ENCODE peak calls at places on chromosomes 11 and 22, in nine cellular contexts. N is fibroblast of villous mesenchyme, H is tibial nerve, B is RWPE2, L is left lung, O is K562, Y is mesenchymal stem cell, T is right lobe of liver, C is H7. S is an unnamed sample.

GRCh38 chr11:128862913-128863660 is 4.0 kb downstream of the KCNJ1 start:
- DNase-seq in Y (peak), B (no peak), O (no peak), T (no peak), L (no peak), C (no peak), N (peak), H (no peak), S (no peak)

GRCh38 chr22:43867839-43868652 is 5.7 kb upstream of the SULT4A1 start:
- DNase-seq in Y (peak), N (peak), H (peak), C (peak), L (no peak), B (no peak), O (peak), T (peak), S (no peak)

GRCh38 chr11:74123008-74123448 is 47.8 kb downstream of the C2CD3 start:
- DNase-seq in C (no peak), L (no peak), T (no peak), O (no peak), N (no peak), H (peak), B (no peak), Y (no peak), S (no peak)

GRCh38 chr11:11346249-11346648 is 6.8 kb downstream of the CSNK2A3 start:
- DNase-seq in L (no peak), T (no peak), O (no peak), Y (no peak), N (no peak), H (no peak), B (no peak), C (no peak), S (no peak)

GRCh38 chr11:69791266-69791665 is 16.1 kb upstream of the FGF4 start:
- DNase-seq in N (peak), H (no peak), O (no peak), C (no peak), L (peak), B (peak), Y (peak), T (no peak), S (no peak)

GRCh38 chr11:99020324-99021225 is at the start of gene CNTN5:
- DNase-seq in N (no peak), L (peak), C (peak), O (peak), T (no peak), B (peak), Y (peak), H (peak), S (peak)

GRCh38 chr22:47332246-47332980 is 570.0 kb downstream of the TBC1D22A start:
- DNase-seq in H (no peak), Y (no peak), C (no peak), L (peak), B (no peak), T (no peak), N (no peak), O (no peak), S (no peak)

GRCh38 chr11:72606362-72607100 is 67.7 kb downstream of the PDE2A start:
- DNase-seq in Y (no peak), L (no peak), C (no peak), B (no peak), H (no peak), T (no peak), N (no peak), O (no peak), S (no peak)

GRCh38 chr22:27545071-27545470 is 256.5 kb downstream of the MN1 start:
- DNase-seq in L (no peak), N (no peak), O (no peak), Y (no peak), T (no peak), C (no peak), H (no peak), B (no peak), S (no peak)

GRCh38 chr11:48017105-48017874 is 36.9 kb downstream of the PTPRJ start:
- DNase-seq in O (no peak), B (no peak), Y (no peak), H (no peak), C (no peak), T (no peak), N (no peak), L (no peak), S (no peak)

GRCh38 chr11:75239551-75240290 is 853 bp upstream of the TPBGL start:
- DNase-seq in C (peak), H (no peak), T (no peak), B (no peak), L (no peak), O (no peak), N (no peak), Y (no peak), S (peak)
- H3K4me3 ChIP-seq in C (peak), H (no peak), T (no peak), B (no peak), L (no peak), O (no peak), N (no peak), Y (no peak), S (no peak)

GRCh38 chr11:66844496-66845142 is 1.4 kb downstream of the RCE1 start:
- DNase-seq in B (no peak), C (peak), T (peak), N (no peak), L (peak), O (no peak), H (no peak), Y (no peak), S (no peak)
- H3K4me3 ChIP-seq in B (peak), C (no peak), T (no peak), N (peak), L (peak), O (peak), H (peak), Y (peak), S (peak)

DNA sequence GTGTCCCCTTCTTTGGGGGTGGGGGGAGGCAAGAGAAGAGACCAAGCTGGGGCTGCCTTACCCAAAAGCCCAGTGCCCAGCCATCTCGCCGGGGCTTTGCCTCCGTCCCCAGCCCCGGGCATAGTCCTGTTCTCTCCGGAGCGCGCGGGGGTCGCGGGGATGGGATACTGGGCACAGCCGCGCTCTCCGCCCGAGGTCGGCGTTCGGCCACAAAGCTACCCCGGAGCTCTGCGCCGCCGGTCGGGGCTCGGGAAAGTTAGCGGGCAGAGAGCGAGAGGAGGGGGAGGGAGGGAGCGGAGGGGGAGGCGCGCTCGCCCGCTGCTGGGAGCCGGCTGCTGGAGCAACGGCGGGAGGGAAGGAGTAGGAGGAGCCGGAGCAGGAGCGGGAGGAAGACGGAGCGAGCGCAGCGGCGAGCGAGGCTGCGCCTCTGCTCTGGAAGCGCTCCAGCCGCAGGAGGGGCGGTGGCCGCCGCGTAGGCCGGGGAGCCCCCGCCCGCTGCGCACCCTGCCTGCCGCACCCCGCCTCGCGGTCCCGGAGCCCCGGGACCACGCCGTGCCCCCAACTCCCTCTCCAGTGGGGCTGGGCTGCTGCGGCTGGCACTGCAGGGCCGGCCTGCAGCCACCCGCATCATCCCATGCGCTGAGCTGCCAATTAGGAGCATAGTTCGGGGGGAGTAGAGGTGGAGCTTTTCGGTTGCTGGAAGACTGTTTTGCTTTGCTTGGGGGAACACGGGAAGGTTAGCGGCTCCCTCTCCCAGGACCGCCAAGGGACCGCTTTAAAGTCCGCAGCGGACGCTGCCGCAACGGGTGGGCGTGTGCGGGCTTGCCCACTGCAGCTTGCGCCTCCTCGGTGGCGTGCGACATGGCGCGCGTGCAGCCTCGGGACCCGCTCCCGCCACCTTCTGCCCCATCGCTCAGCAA is at the start of gene SCN4B:
- DNase-seq in T (no peak), O (peak), L (peak), Y (peak), H (no peak), C (peak), B (no peak), N (peak), S (no peak)
- H3K4me3 ChIP-seq in T (peak), O (no peak), L (peak), Y (peak), H (peak), C (peak), B (peak), N (peak), S (peak)

GRCh38 chr11:104916442-104916841 is 18.2 kb upstream of the CASP12 start:
- DNase-seq in C (no peak), H (no peak), B (no peak), Y (peak), O (no peak), N (no peak), L (no peak), T (no peak), S (no peak)
- H3K4me3 ChIP-seq in C (no peak), H (peak), B (no peak), Y (no peak), O (no peak), N (no peak), L (peak), T (no peak), S (no peak)

DNA sequence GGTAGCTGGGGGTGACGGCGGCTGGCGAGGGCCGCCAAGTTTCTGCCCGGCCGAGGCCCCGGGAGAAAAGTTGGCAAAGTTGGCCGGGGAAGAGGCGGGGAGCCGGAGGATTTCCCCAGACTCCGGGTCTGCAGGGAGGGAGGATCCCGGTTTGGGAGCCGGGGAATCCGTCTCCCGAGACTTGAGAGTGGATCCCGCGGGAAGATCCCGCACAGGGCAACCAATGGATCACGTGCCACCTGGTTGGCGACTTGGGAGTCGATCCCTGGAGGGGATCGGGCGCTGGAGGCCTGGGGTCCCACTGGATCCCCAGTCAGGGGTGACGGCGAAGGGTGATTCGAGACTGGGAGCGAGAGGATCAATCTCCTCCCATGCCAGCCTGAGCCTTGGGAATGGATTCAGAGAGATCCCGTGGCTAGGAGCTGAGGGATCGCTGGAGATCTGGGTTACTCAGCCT is 349 bp downstream of the KIAA1671 start:
- DNase-seq in C (peak), B (peak), O (no peak), H (peak), Y (peak), L (no peak), T (peak), N (peak), S (no peak)
- H3K4me3 ChIP-seq in C (peak), B (peak), O (peak), H (peak), Y (peak), L (peak), T (peak), N (peak), S (peak)

DNA sequence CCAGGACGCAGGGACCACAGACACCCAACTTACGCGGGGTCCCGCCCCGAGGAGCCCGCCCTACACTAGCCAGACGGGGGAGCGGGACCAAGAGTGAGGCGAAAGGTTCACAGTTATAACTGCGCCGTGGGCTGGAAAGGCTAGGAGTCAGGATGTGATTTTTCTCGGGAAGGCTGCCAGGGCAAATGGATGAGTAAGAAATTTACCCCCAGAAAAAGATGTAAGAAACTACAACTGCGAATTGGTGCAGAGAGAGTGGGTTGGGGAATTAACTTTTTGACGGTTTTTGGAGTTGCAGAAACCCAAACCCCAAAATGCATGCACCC is 1.3 kb downstream of the TSPAN18 start:
- DNase-seq in B (no peak), O (no peak), C (no peak), H (no peak), T (no peak), Y (no peak), N (no peak), L (no peak), S (no peak)
- H3K4me3 ChIP-seq in B (peak), O (no peak), C (peak), H (peak), T (peak), Y (peak), N (peak), L (peak), S (peak)

GRCh38 chr11:114261791-114262190 is 34.4 kb upstream of the NNMT start:
- DNase-seq in C (no peak), L (no peak), T (no peak), H (no peak), B (no peak), O (no peak), Y (no peak), N (no peak), S (no peak)

GRCh38 chr11:114259124-114259526 is 37.1 kb upstream of the NNMT start:
- DNase-seq in C (peak), L (no peak), H (peak), N (no peak), B (no peak), Y (no peak), T (peak), O (no peak), S (no peak)

GRCh38 chr11:114259551-114259983 is 36.6 kb upstream of the NNMT start:
- DNase-seq in L (no peak), H (no peak), Y (no peak), O (no peak), T (no peak), B (no peak), C (no peak), N (no peak), S (no peak)

GRCh38 chr11:114260077-114260476 is 36.1 kb upstream of the NNMT start:
- DNase-seq in L (no peak), T (no peak), B (no peak), N (no peak), Y (no peak), O (no peak), H (no peak), C (no peak), S (no peak)

GRCh38 chr11:114260483-114260882 is 35.7 kb upstream of the NNMT start:
- DNase-seq in L (no peak), N (no peak), B (no peak), C (no peak), Y (no peak), H (no peak), O (no peak), T (no peak), S (no peak)
- H3K4me3 ChIP-seq in L (no peak), N (no peak), B (no peak), C (no peak), Y (no peak), H (peak), O (no peak), T (no peak), S (no peak)

DNA sequence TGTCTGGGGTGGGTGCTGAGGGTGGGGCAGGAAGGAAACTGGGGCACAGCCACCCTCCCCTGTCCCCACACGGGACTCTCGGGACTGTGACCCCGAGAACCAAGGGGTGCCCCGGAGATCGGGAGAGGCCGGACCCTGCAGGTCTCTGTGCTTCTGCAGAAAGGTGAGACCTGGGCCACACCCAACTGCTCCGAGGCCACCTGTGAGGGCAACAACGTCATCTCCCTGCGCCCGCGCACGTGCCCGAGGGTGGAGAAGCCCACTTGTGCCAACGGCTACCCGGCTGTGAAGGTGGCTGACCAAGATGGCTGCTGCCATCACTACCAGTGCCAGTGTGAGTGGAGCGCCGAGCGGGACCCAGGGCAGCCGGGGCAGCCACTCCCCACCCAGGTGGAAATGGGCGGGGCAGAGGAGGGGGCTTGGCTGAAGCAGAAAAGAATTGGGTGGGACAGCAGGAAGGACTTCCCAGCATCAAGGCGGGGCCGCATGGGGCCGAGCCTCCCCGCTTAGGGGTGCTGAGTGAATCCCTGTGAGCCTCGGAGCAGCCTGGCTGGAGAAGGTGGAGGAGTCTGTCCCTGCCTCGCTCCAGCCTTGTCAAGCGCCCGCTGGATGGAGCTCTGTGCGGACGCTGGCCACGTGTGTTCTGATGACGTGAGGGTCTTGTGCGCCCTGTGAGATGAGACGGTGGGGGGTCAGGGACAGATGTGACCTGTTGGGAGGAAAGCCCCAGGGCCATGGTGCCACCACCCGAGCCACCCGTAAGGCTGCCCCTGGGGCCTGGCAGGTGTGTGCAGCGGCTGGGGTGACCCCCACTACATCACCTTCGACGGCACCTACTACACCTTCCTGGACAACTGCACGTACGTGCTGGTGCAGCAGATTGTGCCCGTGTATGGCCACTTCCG is 29.3 kb upstream of the MUC5B start:
- DNase-seq in C (peak), T (no peak), H (no peak), L (peak), N (no peak), Y (no peak), O (no peak), B (peak), S (peak)
- H3K4me3 ChIP-seq in C (no peak), T (no peak), H (no peak), L (no peak), N (no peak), Y (no peak), O (no peak), B (no peak), S (no peak)

S was measured in Peyer's patch.